ENCODE peak calls at places on chromosomes 4 and X, in seven cellular contexts. M is spleen, D is suprapubic skin, H is GM12892, V is esophagus muscularis mucosa, P is HL-60, E is sigmoid colon. K is an unnamed sample.

GRCh38 chr4:83285022-83285387 is 407 bp upstream of the COQ2 start:
- DNase-seq in D (no peak), M (no peak), P (peak), V (no peak), H (no peak), E (no peak), K (peak)

GRCh38 chrX:65750674-65751469 is 83.4 kb downstream of the MSN start:
- DNase-seq in D (no peak), P (peak), E (no peak), H (no peak), V (no peak), M (no peak), K (peak)

GRCh38 chr4:150572704-150573504 is 9.0 kb upstream of the MAB21L2 start:
- DNase-seq in E (no peak), M (no peak), H (no peak), P (no peak), D (no peak), V (no peak), K (no peak)

GRCh38 chrX:97672138-97672537 is 788.4 kb downstream of the RPA4 start:
- DNase-seq in E (no peak), H (no peak), M (no peak), P (no peak), D (no peak), V (no peak), K (no peak)

GRCh38 chrX:150813922-150814321 is 84.5 kb downstream of the CD99L2 start:
- DNase-seq in V (no peak), P (no peak), D (no peak), M (no peak), H (no peak), E (no peak), K (no peak)

GRCh38 chrX:40343319-40343718 is 237.5 kb upstream of the ATP6AP2 start:
- DNase-seq in E (no peak), H (no peak), V (no peak), M (no peak), P (no peak), D (no peak), K (peak)

GRCh38 chrX:74421181-74422028 is at the start of gene SLC16A2:
- DNase-seq in H (no peak), P (no peak), E (peak), M (peak), D (peak), V (no peak), K (peak)

GRCh38 chr4:159252491-159252890 is 149.6 kb downstream of the RAPGEF2 start:
- DNase-seq in M (no peak), D (no peak), H (no peak), P (no peak), E (no peak), V (no peak), K (no peak)

GRCh38 chrX:139204903-139205667 is 325.5 kb upstream of the F9 start:
- DNase-seq in D (no peak), V (no peak), P (no peak), H (no peak), E (peak), M (peak), K (peak)

GRCh38 chr4:74320559-74321118 is 12.4 kb downstream of the EPGN start:
- DNase-seq in V (no peak), M (peak), E (no peak), P (no peak), H (no peak), D (no peak), K (peak)

GRCh38 chr4:766559-767283 is 59.2 kb downstream of the CPLX1 start:
- DNase-seq in E (no peak), D (no peak), V (no peak), H (no peak), M (no peak), P (no peak), K (no peak)
- TF ChIP-seq POLR2AphosphoS5 in E (no peak), D (no peak), V (no peak), H (no peak), M (no peak), P (no peak), K (no peak)

GRCh38 chr4:157043131-157043530 is 32.8 kb upstream of the GLRB start:
- DNase-seq in E (no peak), P (no peak), H (no peak), M (no peak), D (no peak), V (no peak), K (no peak)
- TF ChIP-seq POLR2AphosphoS5 in E (no peak), P (no peak), H (no peak), M (no peak), D (no peak), V (no peak), K (no peak)

GRCh38 chr4:95985791-95986190 is 145.9 kb downstream of the PDHA2 start:
- DNase-seq in E (no peak), D (no peak), M (no peak), H (no peak), P (no peak), V (no peak), K (no peak)
- TF ChIP-seq POLR2AphosphoS5 in E (no peak), D (no peak), M (no peak), H (no peak), P (no peak), V (no peak), K (no peak)

GRCh38 chrX:42378857-42379256 is 399.1 kb downstream of the PPP1R2C start:
- DNase-seq in H (no peak), V (no peak), D (no peak), E (no peak), M (no peak), P (no peak), K (no peak)
- TF ChIP-seq POLR2AphosphoS5 in H (no peak), V (no peak), D (no peak), E (no peak), M (no peak), P (no peak), K (no peak)

GRCh38 chrX:136192839-136193414 is 45.6 kb downstream of the FHL1 start:
- DNase-seq in E (no peak), P (no peak), M (no peak), V (no peak), H (no peak), D (no peak), K (no peak)

GRCh38 chrX:136191171-136191570 is 43.8 kb downstream of the FHL1 start:
- DNase-seq in H (no peak), V (no peak), E (no peak), M (no peak), P (no peak), D (no peak), K (no peak)

GRCh38 chrX:136189222-136189621 is 41.9 kb downstream of the FHL1 start:
- DNase-seq in V (no peak), D (no peak), E (no peak), M (no peak), P (no peak), H (no peak), K (no peak)

GRCh38 chrX:136192135-136192534 is 44.8 kb downstream of the FHL1 start:
- DNase-seq in M (no peak), H (no peak), P (no peak), E (no peak), D (no peak), V (no peak), K (no peak)

DNA sequence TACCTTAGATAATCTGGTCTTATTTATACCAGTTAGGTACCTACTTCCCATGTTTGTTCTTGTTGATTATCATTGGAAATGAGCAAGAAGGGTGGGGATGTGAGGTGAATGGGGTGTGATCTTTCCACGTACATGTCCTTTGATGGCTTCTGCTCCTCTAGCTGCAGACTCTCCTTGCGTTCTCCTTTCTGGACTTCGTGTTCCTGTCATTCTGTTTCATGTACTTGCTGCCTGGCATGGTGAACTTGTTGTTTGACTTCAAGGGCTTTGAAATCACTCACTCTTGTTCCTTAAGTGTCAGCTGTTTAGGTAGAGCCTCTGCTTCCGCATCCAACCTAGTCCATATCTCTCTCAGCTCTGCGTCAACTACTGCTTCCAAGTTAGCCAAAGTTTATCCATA is 42.7 kb downstream of the FHL1 start:
- DNase-seq in M (no peak), P (no peak), H (no peak), E (no peak), V (no peak), D (no peak), K (no peak)
- TF ChIP-seq POLR2AphosphoS5 in M (no peak), P (no peak), H (no peak), E (peak), V (peak), D (no peak), K (no peak)

K was measured in upper lobe of left lung.